ENCODE peak calls at places on chromosomes 2 and 18, in four cellular contexts. One of them, this sample, is unnamed.

GRCh38 chr2:23711979-23712755 is 214.8 kb downstream of the ATAD2B start:
- DNase-seq in HepG2: no peak
- DNase-seq in K562: no peak
- DNase-seq in GM12878: no peak
- DNase-seq in this sample: peak

GRCh38 chr2:181178823-181179412 is 198.5 kb downstream of the UBE2E3 start:
- DNase-seq in K562: no peak
- DNase-seq in GM12878: no peak
- DNase-seq in HepG2: peak
- DNase-seq in this sample: peak

GRCh38 chr18:2963048-2963447 is 49.9 kb downstream of the LPIN2 start:
- DNase-seq in K562: no peak
- DNase-seq in GM12878: no peak
- DNase-seq in HepG2: no peak
- DNase-seq in this sample: no peak

GRCh38 chr18:54235871-54236270 is 11.4 kb upstream of the MBD2 start:
- DNase-seq in HepG2: no peak
- DNase-seq in K562: no peak
- DNase-seq in GM12878: no peak
- DNase-seq in this sample: no peak

GRCh38 chr2:85674417-85674816 is 6.4 kb upstream of the SFTPB start:
- DNase-seq in K562: no peak
- DNase-seq in GM12878: no peak
- DNase-seq in HepG2: no peak
- DNase-seq in this sample: no peak

GRCh38 chr2:149989447-149990063 is 402.0 kb upstream of the MMADHC start:
- DNase-seq in K562: no peak
- DNase-seq in HepG2: peak
- DNase-seq in GM12878: no peak
- DNase-seq in this sample: no peak

GRCh38 chr2:2505604-2506003 is 174.5 kb upstream of the MYT1L start:
- DNase-seq in HepG2: no peak
- DNase-seq in K562: no peak
- DNase-seq in GM12878: no peak
- DNase-seq in this sample: no peak

GRCh38 chr2:199488772-199489400 is 31.1 kb upstream of the SATB2 start:
- DNase-seq in HepG2: peak
- DNase-seq in GM12878: no peak
- DNase-seq in K562: peak
- DNase-seq in this sample: peak

GRCh38 chr2:51707625-51708024 is 675.7 kb upstream of the NRXN1 start:
- DNase-seq in GM12878: no peak
- DNase-seq in K562: no peak
- DNase-seq in HepG2: no peak
- DNase-seq in this sample: no peak
- TF ChIP-seq ETV6 in GM12878: no peak
- TF ChIP-seq ETV6 in K562: no peak
- TF ChIP-seq ETV6 in HepG2: no peak
- TF ChIP-seq ETV6 in this sample: no peak

DNA sequence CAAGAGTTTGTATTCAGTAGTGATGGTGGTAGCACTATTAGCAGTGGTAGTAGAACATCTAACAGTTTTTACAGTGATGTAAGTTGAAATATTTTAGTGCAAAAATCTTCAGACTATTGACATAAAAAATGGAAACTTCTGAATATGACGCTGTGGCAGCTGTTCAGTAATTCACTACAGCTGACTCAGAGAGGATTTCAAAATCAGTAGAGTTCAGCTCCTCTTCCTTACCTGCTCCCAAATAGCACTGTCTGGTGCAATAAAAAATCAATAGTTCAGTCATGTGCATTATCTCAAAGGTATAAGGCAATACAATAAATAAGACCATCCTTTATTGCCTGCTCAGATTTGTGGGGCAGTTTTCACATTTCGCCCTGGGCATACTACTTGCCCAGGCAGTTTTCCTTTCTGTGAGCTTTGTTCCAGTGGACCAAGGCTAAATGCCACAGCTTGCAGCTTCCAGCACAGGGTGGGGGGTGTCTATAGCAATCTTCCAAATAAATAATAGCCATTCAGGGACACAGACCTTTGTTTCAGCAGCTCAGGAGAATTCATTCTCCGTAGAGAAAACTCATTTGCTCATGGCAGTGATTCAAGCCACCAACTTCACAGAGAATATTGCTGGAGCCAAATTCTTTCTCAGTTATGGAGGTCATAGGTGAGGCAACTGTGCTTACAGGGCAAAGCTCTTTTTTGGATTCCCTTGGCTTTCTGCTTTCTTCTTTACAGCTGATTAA is 33.9 kb upstream of the GORASP2 start:
- DNase-seq in HepG2: no peak
- DNase-seq in GM12878: no peak
- DNase-seq in K562: no peak
- DNase-seq in this sample: no peak
- TF ChIP-seq CREB1 in HepG2: no peak
- TF ChIP-seq CREB1 in GM12878: no peak
- TF ChIP-seq CREB1 in K562: no peak
- TF ChIP-seq CREB1 in this sample: no peak

GRCh38 chr2:121576263-121576662 is 45.6 kb downstream of the RNU4ATAC start:
- DNase-seq in GM12878: no peak
- DNase-seq in HepG2: no peak
- DNase-seq in K562: no peak
- DNase-seq in this sample: no peak
- TF ChIP-seq ETV6 in GM12878: no peak
- TF ChIP-seq ETV6 in HepG2: no peak
- TF ChIP-seq ETV6 in K562: no peak
- TF ChIP-seq ETV6 in this sample: no peak

DNA sequence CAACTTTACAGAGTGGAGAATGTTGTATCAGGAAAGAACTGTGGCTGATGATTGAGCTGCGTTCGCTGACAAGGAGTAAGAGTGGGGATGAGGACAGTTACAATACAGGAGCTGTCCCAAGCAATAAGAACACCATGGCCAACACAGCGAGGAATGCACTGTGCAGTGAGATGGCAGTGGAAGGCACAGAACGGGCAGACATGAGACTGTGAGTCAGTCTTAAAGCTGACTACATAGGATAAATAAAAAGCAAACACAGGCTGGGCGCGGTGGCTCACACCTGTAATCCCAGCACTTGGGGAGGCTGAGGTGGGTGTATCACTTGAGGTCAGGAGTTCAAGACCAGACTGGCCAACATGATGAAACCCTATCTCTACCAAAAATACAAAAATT is 89.8 kb downstream of the CABYR start:
- DNase-seq in HepG2: no peak
- DNase-seq in K562: no peak
- DNase-seq in GM12878: no peak
- DNase-seq in this sample: no peak
- TF ChIP-seq CREB1 in HepG2: no peak
- TF ChIP-seq CREB1 in K562: no peak
- TF ChIP-seq CREB1 in GM12878: no peak
- TF ChIP-seq CREB1 in this sample: no peak

DNA sequence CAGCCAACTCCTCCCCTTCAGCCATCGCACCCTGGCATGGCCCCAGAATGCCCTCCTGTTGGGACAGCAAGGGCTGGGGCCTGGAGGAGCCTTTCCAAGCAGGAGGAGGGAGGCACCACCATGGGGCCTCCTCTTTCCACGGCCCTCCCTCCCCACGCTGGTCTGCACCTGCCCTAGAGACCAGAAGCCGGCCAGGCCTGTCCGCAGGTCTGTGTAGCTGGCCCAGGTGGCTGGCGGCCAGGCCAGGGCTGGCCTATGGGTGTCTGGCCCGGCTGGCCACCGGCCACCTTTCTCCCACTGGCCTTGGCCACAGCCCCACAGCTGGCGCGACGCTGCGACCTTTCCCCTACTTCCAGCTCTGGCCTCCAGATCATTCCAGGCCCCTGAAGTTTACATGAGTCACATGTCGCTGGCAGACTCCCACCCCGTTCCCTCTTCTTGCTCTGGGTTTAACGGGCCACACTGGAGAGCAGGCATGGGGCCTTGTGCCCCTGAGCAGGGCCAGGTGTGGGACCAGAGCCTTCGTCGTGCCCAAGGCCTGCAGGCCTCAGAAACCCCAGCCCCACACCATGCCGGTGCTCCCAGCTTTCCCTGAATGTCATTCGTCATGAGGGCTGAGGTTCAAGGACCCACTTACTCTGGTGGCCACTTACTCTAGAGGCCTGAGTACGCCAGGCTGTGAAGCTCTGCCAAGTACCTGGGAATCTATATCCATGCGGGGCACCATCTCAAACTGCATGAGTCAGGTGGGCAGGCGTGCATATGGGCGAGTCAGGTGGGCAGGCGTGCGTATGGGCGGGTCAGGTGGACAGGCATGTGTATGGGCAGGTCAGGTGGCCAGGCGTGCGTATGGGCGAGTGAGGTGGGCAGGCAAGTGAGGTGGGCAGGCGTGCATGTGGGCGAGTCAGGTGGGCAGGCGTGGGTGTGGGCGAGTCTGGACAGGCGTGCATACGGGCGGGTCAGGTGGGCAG is 33.3 kb upstream of the KLF11 start:
- DNase-seq in HepG2: no peak
- DNase-seq in K562: no peak
- DNase-seq in GM12878: no peak
- DNase-seq in this sample: no peak
- TF ChIP-seq ETV6 in HepG2: no peak
- TF ChIP-seq ETV6 in K562: no peak
- TF ChIP-seq ETV6 in GM12878: no peak
- TF ChIP-seq ETV6 in this sample: no peak

DNA sequence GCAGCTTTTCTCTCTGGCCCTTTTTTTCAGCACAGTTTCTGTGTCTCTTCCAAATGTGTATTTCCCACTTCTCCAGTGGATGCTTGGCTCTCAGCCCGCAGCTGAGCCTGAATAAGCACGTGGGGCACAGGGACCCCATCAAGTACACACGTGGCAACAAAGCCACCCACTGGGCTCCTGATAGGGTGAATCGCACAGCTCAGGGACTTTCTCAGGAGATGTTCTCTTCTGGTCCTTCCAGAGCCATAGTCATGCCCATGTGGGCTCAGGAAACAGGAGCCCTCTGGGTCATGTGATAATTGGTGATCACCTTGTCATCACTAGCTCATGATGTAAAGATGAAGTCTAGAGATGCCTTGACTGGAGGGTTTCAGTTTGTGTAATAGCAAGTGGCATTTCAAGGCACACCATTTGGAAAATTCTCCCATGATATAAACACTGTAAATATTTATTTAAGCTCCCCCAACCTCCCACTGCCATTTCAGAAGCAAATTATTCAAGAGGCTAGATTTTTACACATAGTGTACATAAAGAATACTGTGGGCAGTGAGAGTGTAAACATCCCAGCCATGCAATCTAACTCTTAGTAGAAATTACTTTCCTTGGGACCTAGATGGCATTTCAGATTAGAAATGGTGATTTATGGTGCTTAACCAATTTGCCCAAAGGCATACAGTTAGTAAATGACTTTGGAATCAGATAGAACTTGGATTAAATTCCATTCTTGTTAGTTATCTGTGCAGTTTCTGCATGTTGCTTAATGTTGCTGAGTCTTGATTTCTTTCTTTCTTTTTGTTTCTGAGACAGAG is 597.5 kb downstream of the SLC4A3 start:
- DNase-seq in GM12878: no peak
- DNase-seq in HepG2: no peak
- DNase-seq in K562: no peak
- DNase-seq in this sample: no peak
- TF ChIP-seq CREB1 in GM12878: no peak
- TF ChIP-seq CREB1 in HepG2: no peak
- TF ChIP-seq CREB1 in K562: no peak
- TF ChIP-seq CREB1 in this sample: no peak

GRCh38 chr2:60706021-60706420 is 50.0 kb upstream of the PAPOLG start:
- DNase-seq in K562: no peak
- DNase-seq in GM12878: no peak
- DNase-seq in HepG2: no peak
- DNase-seq in this sample: no peak
- TF ChIP-seq ETV6 in K562: no peak
- TF ChIP-seq ETV6 in GM12878: no peak
- TF ChIP-seq ETV6 in HepG2: no peak
- TF ChIP-seq ETV6 in this sample: no peak

GRCh38 chr18:61402761-61403160 is 69.5 kb downstream of the CDH20 start:
- DNase-seq in K562: no peak
- DNase-seq in GM12878: no peak
- DNase-seq in HepG2: no peak
- DNase-seq in this sample: no peak
- TF ChIP-seq CREB1 in K562: no peak
- TF ChIP-seq CREB1 in GM12878: no peak
- TF ChIP-seq CREB1 in HepG2: no peak
- TF ChIP-seq CREB1 in this sample: no peak